ENCODE peak calls at places on chromosomes 4 and X, in four cellular contexts. J, T, O and W are unnamed samples.

GRCh38 chr4:186669159-186669720 is 54.4 kb downstream of the FAT1 start:
- DNase-seq in J (peak), T (peak), O (no peak), W (peak)

GRCh38 chrX:102765217-102765616 is 44.7 kb downstream of the GPRASP3 start:
- DNase-seq in O (no peak), J (no peak), T (peak), W (no peak)

GRCh38 chr4:137635108-137635507 is 102.8 kb upstream of the PCDH18 start:
- DNase-seq in T (peak), O (no peak), J (no peak), W (no peak)

GRCh38 chr4:119132306-119132705 is 3.3 kb upstream of the MYOZ2 start:
- DNase-seq in J (no peak), T (no peak), O (no peak), W (no peak)

GRCh38 chr4:80173387-80173786 is 23.9 kb upstream of the PRDM8 start:
- DNase-seq in J (no peak), O (no peak), T (no peak), W (peak)

GRCh38 chrX:70292788-70293187 is 2.9 kb downstream of the KIF4A start:
- DNase-seq in O (no peak), J (no peak), T (no peak), W (no peak)

GRCh38 chr4:1172971-1173757 is 781 bp upstream of the SPON2 start:
- DNase-seq in J (no peak), O (no peak), T (peak), W (no peak)

GRCh38 chrX:103073442-103073841 is 9.5 kb upstream of the BEX1 start:
- DNase-seq in O (no peak), J (no peak), T (no peak), W (peak)

GRCh38 chr4:89305712-89306437 is 1.7 kb downstream of the GPRIN3 start:
- DNase-seq in T (peak), O (no peak), J (no peak), W (peak)

GRCh38 chr4:83285022-83285387 is 407 bp upstream of the COQ2 start:
- DNase-seq in T (peak), O (no peak), J (peak), W (peak)

GRCh38 chr4:123102897-123103489 is 180.6 kb upstream of the NUDT6 start:
- DNase-seq in J (peak), O (no peak), T (peak), W (peak)

GRCh38 chrX:47283015-47283771 is 50.4 kb downstream of the USP11 start:
- DNase-seq in O (no peak), J (peak), T (no peak), W (peak)

GRCh38 chr4:139734875-139735380 is 69.3 kb downstream of the MGST2 start:
- DNase-seq in T (no peak), J (no peak), O (no peak), W (peak)

GRCh38 chr4:54976682-54977081 is 148.7 kb downstream of the KDR start:
- DNase-seq in T (no peak), J (peak), O (no peak), W (no peak)

GRCh38 chr4:54967289-54967688 is 158.1 kb downstream of the KDR start:
- DNase-seq in O (no peak), J (no peak), T (no peak), W (no peak)

DNA sequence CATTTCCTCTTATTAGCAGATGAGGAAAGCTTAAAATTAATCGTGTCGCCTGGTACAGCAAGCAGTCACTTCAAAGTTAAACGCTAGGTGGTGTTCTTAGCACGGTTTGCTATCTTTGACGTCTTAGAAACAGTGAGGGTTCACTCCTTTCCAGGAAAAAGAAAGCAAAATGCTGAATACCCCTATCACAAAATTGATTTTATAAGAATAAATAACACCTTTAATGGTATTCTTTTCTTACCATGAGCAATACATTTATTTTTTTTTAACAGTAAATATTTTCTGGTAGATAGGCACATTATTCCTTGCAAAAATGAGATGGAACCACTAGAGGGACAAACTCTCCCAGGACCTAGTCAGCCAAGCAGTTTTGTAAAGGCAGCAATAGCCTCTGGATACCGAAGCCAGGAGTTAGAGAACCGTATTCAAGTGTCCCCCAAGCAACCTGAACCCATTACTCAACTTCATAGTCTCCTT is 153.9 kb downstream of the KDR start:
- DNase-seq in T (peak), J (peak), O (no peak), W (peak)
- TF ChIP-seq CTCF in T (peak), J (peak), O (peak), W (peak)

GRCh38 chr4:150884625-150885024 is 130.5 kb downstream of the LRBA start:
- DNase-seq in J (no peak), O (no peak), T (no peak), W (no peak)

GRCh38 chr4:150889306-150889705 is 125.8 kb downstream of the LRBA start:
- DNase-seq in O (no peak), J (no peak), T (no peak), W (no peak)

GRCh38 chr4:150888625-150889024 is 126.5 kb downstream of the LRBA start:
- DNase-seq in J (no peak), O (no peak), T (no peak), W (no peak)

GRCh38 chr4:150888217-150888616 is 126.9 kb downstream of the LRBA start:
- DNase-seq in O (no peak), J (no peak), T (no peak), W (no peak)

DNA sequence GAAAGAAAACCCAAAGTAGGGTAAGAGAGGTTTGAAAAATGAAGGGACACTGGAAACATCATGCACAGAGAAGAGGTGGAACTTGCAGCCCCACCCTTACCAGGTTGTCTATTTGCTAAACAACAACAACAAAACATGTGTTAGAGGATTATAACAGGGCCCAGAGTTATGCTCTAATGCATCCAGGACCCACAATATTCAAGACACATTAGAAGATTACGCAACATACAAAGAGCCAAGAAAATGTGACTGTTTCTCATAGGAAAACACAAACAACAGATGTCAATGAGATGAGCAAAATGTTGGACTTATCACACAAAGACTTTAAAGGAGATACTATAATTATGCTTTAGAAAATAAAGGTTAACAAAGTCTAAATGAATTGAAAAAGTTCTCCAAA is 128.5 kb downstream of the LRBA start:
- DNase-seq in T (no peak), J (no peak), O (no peak), W (no peak)
- TF ChIP-seq MYC in T (no peak), J (no peak), O (no peak), W (no peak)

GRCh38 chr4:25229804-25230203 is 4.0 kb upstream of the PI4K2B start:
- DNase-seq in O (no peak), T (no peak), J (no peak), W (no peak)

GRCh38 chr4:25221377-25221776 is 12.5 kb upstream of the PI4K2B start:
- DNase-seq in T (no peak), O (no peak), J (no peak), W (no peak)

GRCh38 chr4:25223770-25224375 is 10.0 kb upstream of the PI4K2B start:
- DNase-seq in T (peak), J (peak), O (no peak), W (peak)
- TF ChIP-seq CTCF in T (no peak), J (no peak), O (no peak), W (no peak)

GRCh38 chr4:124737619-124738018 is 25.1 kb upstream of the ANKRD50 start:
- DNase-seq in T (no peak), O (no peak), J (no peak), W (no peak)

GRCh38 chr4:124743711-124744110 is 31.2 kb upstream of the ANKRD50 start:
- DNase-seq in T (no peak), O (no peak), J (no peak), W (no peak)

GRCh38 chr4:124736526-124736925 is 24.0 kb upstream of the ANKRD50 start:
- DNase-seq in J (no peak), T (no peak), O (no peak), W (no peak)

GRCh38 chr4:124738994-124739393 is 26.5 kb upstream of the ANKRD50 start:
- DNase-seq in J (no peak), T (no peak), O (no peak), W (no peak)
- TF ChIP-seq MYC in J (no peak), T (no peak), O (no peak), W (no peak)

GRCh38 chr4:77994194-77994721 is 62.9 kb upstream of the FRAS1 start:
- DNase-seq in J (peak), T (peak), O (no peak), W (peak)
- TF ChIP-seq CTCF in J (peak), T (peak), O (peak), W (peak)

GRCh38 chrX:13430136-13430827 is 110.4 kb upstream of the ATXN3L start:
- DNase-seq in O (no peak), T (peak), J (no peak), W (no peak)

GRCh38 chrX:13427441-13428054 is 107.7 kb upstream of the ATXN3L start:
- DNase-seq in O (no peak), T (peak), J (peak), W (peak)

GRCh38 chrX:13432376-13432775 is 112.5 kb upstream of the ATXN3L start:
- DNase-seq in T (peak), O (no peak), J (no peak), W (no peak)

GRCh38 chrX:13432776-13433605 is 113.1 kb upstream of the ATXN3L start:
- DNase-seq in O (no peak), J (no peak), T (no peak), W (no peak)

GRCh38 chrX:13428055-13428786 is 108.4 kb upstream of the ATXN3L start:
- DNase-seq in J (no peak), T (peak), O (no peak), W (peak)
- TF ChIP-seq MYC in J (no peak), T (no peak), O (no peak), W (no peak)